ENCODE peak calls at places on chromosomes 4 and X, in ten cellular contexts. Y is heart left ventricle, D is mucosa of descending colon, U is D721Med, P is H9, B is kidney, I is AG10803, E is transverse colon, W is fibroblast of lung, G is lower leg skin. L is an unnamed sample.

GRCh38 chrX:106802388-106803275 is at the start of gene TBC1D8B:
- DNase-seq in Y (peak), D (peak), U (no peak), P (peak), B (peak), I (peak), E (peak), W (peak), G (peak), L (peak)

GRCh38 chr4:55184600-55185523 is 59.5 kb upstream of the KDR start:
- DNase-seq in Y (no peak), D (no peak), U (no peak), P (peak), B (peak), I (peak), E (peak), W (peak), G (no peak), L (no peak)

GRCh38 chrX:46404774-46405173 is 140.4 kb downstream of the ZNF674 start:
- DNase-seq in Y (no peak), D (no peak), U (no peak), P (no peak), B (no peak), I (no peak), E (no peak), W (no peak), G (no peak), L (peak)

GRCh38 chrX:78327370-78328048 is at the start of gene CYSLTR1:
- DNase-seq in Y (no peak), D (no peak), U (no peak), P (no peak), B (no peak), I (no peak), E (no peak), W (no peak), G (no peak), L (no peak)

GRCh38 chrX:69387559-69388487 is 116.3 kb upstream of the NALF2 start:
- DNase-seq in Y (no peak), D (no peak), U (peak), P (peak), B (no peak), I (peak), E (peak), W (peak), G (no peak), L (peak)

GRCh38 chr4:44446801-44447562 is 1.6 kb downstream of the KCTD8 start:
- DNase-seq in Y (peak), D (peak), U (no peak), P (peak), B (peak), I (no peak), E (no peak), W (no peak), G (no peak), L (no peak)

GRCh38 chr4:154928640-154929257 is 147.7 kb downstream of the RBM46 start:
- DNase-seq in Y (no peak), D (no peak), U (no peak), P (peak), B (no peak), I (peak), E (no peak), W (peak), G (no peak), L (no peak)

GRCh38 chr4:169412046-169412445 is 141.3 kb upstream of the SH3RF1 start:
- DNase-seq in Y (no peak), D (no peak), U (no peak), P (no peak), B (no peak), I (no peak), E (no peak), W (no peak), G (no peak), L (no peak)

GRCh38 chrX:57451426-57452020 is 140.3 kb upstream of the ZXDB start:
- DNase-seq in Y (no peak), D (no peak), U (no peak), P (no peak), B (no peak), I (no peak), E (no peak), W (no peak), G (no peak), L (no peak)

GRCh38 chr4:166896254-166896653 is 338.0 kb downstream of the SPOCK3 start:
- DNase-seq in Y (no peak), D (no peak), U (no peak), P (no peak), B (peak), I (no peak), E (no peak), W (no peak), G (no peak), L (no peak)

GRCh38 chrX:71111851-71112468 is 583 bp upstream of the IL2RG start:
- DNase-seq in Y (no peak), D (no peak), U (no peak), P (no peak), B (no peak), I (no peak), E (no peak), W (no peak), G (no peak), L (no peak)

GRCh38 chr4:107997794-107998193 is 8.1 kb downstream of the HADH start:
- DNase-seq in Y (no peak), D (no peak), U (no peak), P (no peak), B (no peak), I (no peak), E (no peak), W (no peak), G (no peak), L (no peak)

GRCh38 chrX:102712967-102713677 is 874 bp downstream of the GPRASP2 start:
- DNase-seq in Y (no peak), D (no peak), U (peak), P (peak), B (no peak), I (peak), E (peak), W (peak), G (peak), L (no peak)

GRCh38 chrX:41559662-41560061 is 112.5 kb downstream of the NYX start:
- DNase-seq in Y (no peak), D (no peak), U (no peak), P (no peak), B (no peak), I (peak), E (no peak), W (peak), G (no peak), L (no peak)

GRCh38 chr4:185874516-185875230 is 62.7 kb upstream of the SORBS2 start:
- DNase-seq in Y (no peak), D (no peak), U (no peak), P (no peak), B (no peak), I (peak), E (no peak), W (peak), G (no peak), L (no peak)

GRCh38 chr4:118941799-118942198 is 53.1 kb downstream of the SYNPO2 start:
- DNase-seq in Y (no peak), D (no peak), U (no peak), P (no peak), B (no peak), I (no peak), E (no peak), W (peak), G (no peak), L (no peak)

DNA sequence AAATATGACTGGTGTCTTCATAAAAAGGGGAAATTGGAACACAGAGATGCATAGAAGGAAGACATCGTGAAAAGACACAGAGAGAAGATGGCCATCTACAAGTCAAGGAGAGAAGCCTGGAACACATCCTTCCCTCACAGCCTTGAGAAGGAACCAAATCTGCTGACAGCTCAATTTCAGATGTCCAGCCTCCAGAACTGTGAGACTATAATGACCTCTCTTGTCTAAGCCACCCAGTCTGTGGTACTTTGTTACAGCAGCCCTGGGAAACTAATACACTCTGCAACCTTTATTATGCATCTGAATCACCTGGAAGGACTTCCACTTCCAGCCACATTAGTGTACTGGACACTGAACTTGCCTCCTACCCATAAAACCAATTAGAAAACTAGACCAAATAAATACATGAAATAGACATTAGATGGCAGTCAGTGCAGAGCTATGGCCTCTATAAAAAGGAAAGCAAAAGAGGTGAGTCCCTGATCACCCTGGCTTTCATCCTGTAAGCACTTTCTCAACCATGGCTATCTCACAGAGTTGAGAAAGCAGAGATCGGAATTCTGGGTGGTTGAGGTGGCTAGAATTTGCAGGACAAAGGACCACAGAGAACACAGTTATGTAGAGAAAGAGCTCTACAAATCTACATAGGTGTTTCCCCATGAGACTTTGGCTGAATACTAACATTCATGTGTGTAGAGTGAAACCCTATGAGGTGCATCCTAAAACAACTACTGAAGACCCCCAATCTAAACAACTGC is 25.7 kb downstream of the GAB3 start:
- DNase-seq in Y (no peak), D (no peak), U (no peak), P (no peak), B (no peak), I (no peak), E (no peak), W (no peak), G (no peak), L (no peak)
- TF ChIP-seq CTCF in Y (no peak), D (no peak), U (no peak), P (no peak), B (no peak), I (no peak), E (no peak), W (no peak), G (no peak), L (no peak)

GRCh38 chr4:124713213-124713592 is 671 bp upstream of the ANKRD50 start:
- DNase-seq in Y (peak), D (peak), U (no peak), P (peak), B (peak), I (peak), E (peak), W (peak), G (peak), L (peak)
- TF ChIP-seq CTCF in Y (peak), D (peak), U (peak), P (peak), B (peak), I (peak), E (peak), W (peak), G (no peak), L (peak)

GRCh38 chr4:73864365-73864764 is 4.8 kb upstream of the CXCL1 start:
- DNase-seq in Y (no peak), D (no peak), U (no peak), P (peak), B (no peak), I (no peak), E (no peak), W (no peak), G (no peak), L (no peak)
- TF ChIP-seq CTCF in Y (no peak), D (no peak), U (no peak), P (peak), B (peak), I (peak), E (peak), W (peak), G (no peak), L (peak)

DNA sequence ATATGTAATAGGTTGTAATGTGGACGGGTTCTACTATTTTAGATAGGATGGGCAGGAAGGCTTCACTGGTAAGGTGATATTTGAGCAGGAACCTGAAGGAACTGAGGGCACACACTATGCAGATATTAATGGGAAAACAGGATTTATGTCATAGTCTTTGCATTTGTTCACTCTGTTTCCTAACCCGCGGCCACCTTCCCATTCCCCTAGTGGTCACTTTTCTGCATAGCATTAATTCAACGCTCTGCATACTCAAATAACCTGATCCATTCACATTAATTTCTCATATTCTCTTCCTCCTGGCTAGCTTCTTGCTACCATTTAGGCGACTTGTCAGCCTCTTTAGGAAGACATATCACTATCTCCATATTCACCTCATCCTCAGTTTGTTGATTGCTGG is 61.5 kb downstream of the GSPT2 start:
- DNase-seq in Y (no peak), D (no peak), U (no peak), P (no peak), B (no peak), I (no peak), E (no peak), W (no peak), G (no peak), L (no peak)
- TF ChIP-seq CTCF in Y (no peak), D (no peak), U (no peak), P (peak), B (no peak), I (no peak), E (no peak), W (peak), G (no peak), L (peak)

DNA sequence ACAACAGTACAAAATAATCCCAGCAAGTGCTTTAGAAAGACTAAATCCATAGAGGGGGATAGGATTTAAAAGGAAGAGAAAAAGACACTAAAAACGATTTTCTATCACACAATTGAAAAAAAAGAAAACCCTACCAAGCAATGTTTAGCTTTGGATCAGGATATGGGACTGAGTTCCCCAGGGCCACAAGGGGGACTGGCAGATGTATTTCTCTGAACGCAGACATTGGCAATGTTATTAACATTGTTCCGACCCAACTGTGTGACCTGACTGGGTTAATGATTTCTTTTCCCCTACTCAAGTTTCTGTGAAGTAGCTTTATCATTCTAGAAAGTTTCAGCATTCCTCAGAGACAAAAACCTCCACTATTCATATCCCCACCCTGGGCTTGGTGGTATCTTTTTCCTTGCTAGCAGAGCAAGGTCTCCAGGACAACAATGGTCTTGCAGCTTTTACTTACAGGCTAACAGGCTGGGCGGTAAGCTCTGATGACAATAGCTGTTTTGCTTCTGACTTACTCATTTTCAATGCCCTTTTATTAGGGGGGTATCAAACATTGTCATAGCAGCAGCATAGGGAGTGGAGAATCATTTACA is 25.8 kb downstream of the SLC7A11 start:
- DNase-seq in Y (no peak), D (no peak), U (no peak), P (no peak), B (no peak), I (no peak), E (no peak), W (no peak), G (no peak), L (no peak)
- TF ChIP-seq CTCF in Y (no peak), D (no peak), U (no peak), P (peak), B (no peak), I (no peak), E (no peak), W (no peak), G (no peak), L (peak)

DNA sequence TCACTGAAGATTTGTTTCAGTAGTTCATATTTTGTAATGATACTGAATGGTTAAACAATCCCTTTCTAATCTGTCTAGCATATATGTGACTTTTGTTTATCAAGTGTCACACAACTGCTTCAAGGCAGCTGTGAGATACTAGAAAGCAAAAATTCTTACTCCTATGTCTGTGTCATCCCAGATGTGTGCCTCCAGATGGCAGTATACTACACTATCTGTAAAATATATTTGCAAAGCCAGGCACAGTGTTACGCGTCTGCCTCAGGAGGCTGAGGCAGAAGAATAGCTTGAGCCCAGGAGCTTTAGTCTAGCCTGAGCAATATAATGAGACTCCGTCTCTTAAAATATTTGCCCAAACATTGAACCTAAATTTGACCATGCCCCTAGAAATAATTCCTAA is 4.0 kb downstream of the NUDT10 start:
- DNase-seq in Y (no peak), D (no peak), U (peak), P (peak), B (no peak), I (peak), E (no peak), W (peak), G (no peak), L (no peak)
- TF ChIP-seq CTCF in Y (peak), D (no peak), U (peak), P (peak), B (peak), I (peak), E (peak), W (peak), G (no peak), L (peak)